ENCODE peak calls at places on chromosome 1, in ten cellular contexts. I, Z, D, R, E, L, X, F, P and S are unnamed samples.

GRCh38 chr1:211935448-211935970 is 99.8 kb downstream of the INTS7 start:
- DNase-seq in D (no peak), L (no peak), E (no peak), Z (no peak), P (no peak), R (no peak), I (no peak), F (no peak), X (peak; percentile 76), S (no peak)

GRCh38 chr1:70353641-70354331 is 736 bp downstream of the ANKRD13C start:
- DNase-seq in Z (peak; percentile 44), E (peak; percentile 24), D (peak; percentile 6), R (peak; percentile 57), P (no peak), I (no peak), L (peak; percentile 48), F (peak; percentile 36), X (peak; percentile 50), S (peak; percentile 54)

GRCh38 chr1:51576923-51577322 is 40.0 kb upstream of the OSBPL9 start:
- DNase-seq in F (no peak), R (no peak), I (no peak), P (no peak), Z (no peak), X (no peak), E (no peak), D (no peak), L (no peak), S (no peak)

GRCh38 chr1:202200112-202200548 is 6.5 kb downstream of the LGR6 start:
- DNase-seq in P (no peak), E (no peak), R (no peak), D (no peak), I (peak; percentile 43), X (no peak), L (no peak), F (no peak), Z (no peak), S (no peak)

GRCh38 chr1:204530932-204531331 is 14.7 kb downstream of the MDM4 start:
- DNase-seq in P (no peak), E (no peak), X (no peak), L (no peak), I (no peak), R (no peak), D (no peak), Z (no peak), F (no peak), S (no peak)

GRCh38 chr1:172719694-172720138 is 60.8 kb downstream of the FASLG start:
- DNase-seq in D (no peak), X (no peak), I (peak; percentile 65), L (peak; percentile 72), E (no peak), P (no peak), R (peak; percentile 59), Z (no peak), F (no peak), S (peak; percentile 4)

GRCh38 chr1:207052736-207053545 is at the start of gene PFKFB2:
- DNase-seq in L (peak; percentile 95), F (peak; percentile 67), P (peak; percentile 99), Z (peak; percentile 74), E (peak; percentile 94), R (peak; percentile 84), D (peak; percentile 93), I (peak; percentile 99), X (peak; percentile 96), S (peak; percentile 99)

GRCh38 chr1:26538480-26539412 is 9.2 kb downstream of the RPS6KA1 start:
- DNase-seq in D (no peak), R (peak; percentile 61), P (no peak), X (peak; percentile 70), F (no peak), I (peak; percentile 78), E (peak; percentile 59), L (peak; percentile 32), Z (no peak), S (no peak)

GRCh38 chr1:28508435-28508754 is 2.6 kb downstream of the RCC1 start:
- DNase-seq in E (no peak), R (no peak), L (no peak), F (no peak), X (peak; percentile 36), P (no peak), I (no peak), Z (no peak), D (no peak), S (no peak)

GRCh38 chr1:161307230-161307768 is 2.5 kb downstream of the MPZ start:
- DNase-seq in R (no peak), Z (peak; percentile 78), X (peak; percentile 12), F (no peak), I (no peak), P (peak; percentile 56), E (peak; percentile 23), L (peak; percentile 58), D (no peak), S (no peak)

GRCh38 chr1:62528015-62528414 is 69.3 kb upstream of the ANGPTL3 start:
- DNase-seq in P (no peak), I (no peak), F (no peak), R (no peak), X (peak; percentile 4), Z (no peak), E (no peak), L (no peak), D (no peak), S (no peak)

GRCh38 chr1:51325878-51326755 is 4.2 kb downstream of the TTC39A start:
- DNase-seq in P (no peak), D (no peak), I (no peak), R (no peak), Z (no peak), E (no peak), F (no peak), X (no peak), L (no peak), S (no peak)

GRCh38 chr1:37561794-37562132 is 5.0 kb downstream of the DNALI1 start:
- DNase-seq in E (no peak), P (no peak), I (peak; percentile 60), R (peak; percentile 55), Z (no peak), X (peak; percentile 45), D (no peak), L (peak; percentile 31), F (no peak), S (no peak)

GRCh38 chr1:48674641-48675040 is 102.0 kb downstream of the BEND5 start:
- DNase-seq in E (no peak), R (peak; percentile 67), I (no peak), Z (peak; percentile 34), P (no peak), F (no peak), D (no peak), X (no peak), L (peak; percentile 63), S (no peak)

GRCh38 chr1:232968965-232969364 is 18.6 kb downstream of the NTPCR start:
- DNase-seq in R (peak; percentile 17), X (no peak), D (no peak), I (no peak), L (peak; percentile 56), F (no peak), E (peak; percentile 54), P (no peak), Z (no peak), S (no peak)

GRCh38 chr1:51926171-51926812 is 47.8 kb upstream of the NRDC start:
- DNase-seq in Z (no peak), P (no peak), X (peak; percentile 5), F (no peak), L (peak; percentile 44), E (peak; percentile 14), D (no peak), I (peak; percentile 34), R (peak; percentile 57), S (no peak)

GRCh38 chr1:3321559-3322439 is 132.7 kb upstream of the ARHGEF16 start:
- DNase-seq in P (no peak), L (peak; percentile 22), E (no peak), X (no peak), F (no peak), R (no peak), I (no peak), D (no peak), Z (no peak), S (no peak)

GRCh38 chr1:107964397-107965111 is 426 bp downstream of the VAV3 start:
- DNase-seq in R (no peak), F (no peak), X (peak; percentile 43), P (peak; percentile 55), E (no peak), Z (no peak), D (peak; percentile 9), L (peak; percentile 28), I (peak; percentile 55), S (peak; percentile 15)

GRCh38 chr1:108829498-108829916 is 27.4 kb downstream of the AKNAD1 start:
- DNase-seq in E (no peak), P (no peak), I (no peak), Z (no peak), X (no peak), F (no peak), R (no peak), D (no peak), L (peak; percentile 71), S (no peak)

GRCh38 chr1:164703415-164703814 is 144.4 kb downstream of the PBX1 start:
- DNase-seq in P (no peak), L (no peak), E (no peak), I (no peak), X (no peak), R (no peak), F (no peak), Z (no peak), D (no peak), S (no peak)

GRCh38 chr1:81437649-81438048 is 363.1 kb upstream of the ADGRL2 start:
- DNase-seq in I (no peak), X (no peak), D (no peak), F (no peak), P (no peak), L (no peak), R (no peak), Z (no peak), E (no peak), S (no peak)

GRCh38 chr1:234760303-234760723 is 150.3 kb upstream of the IRF2BP2 start:
- DNase-seq in D (no peak), L (no peak), E (no peak), Z (no peak), F (no peak), X (no peak), P (no peak), R (no peak), I (peak; percentile 73), S (no peak)

GRCh38 chr1:11545793-11546192 is 66.8 kb downstream of the DISP3 start:
- DNase-seq in D (no peak), E (no peak), R (no peak), P (peak; percentile 28), Z (no peak), X (no peak), F (no peak), I (no peak), L (no peak), S (no peak)

GRCh38 chr1:46288485-46289133 is 14.8 kb downstream of the LRRC41 start:
- DNase-seq in P (no peak), E (no peak), L (no peak), I (no peak), R (peak; percentile 72), X (no peak), Z (no peak), D (no peak), F (no peak), S (no peak)